ENCODE peak calls at places on chromosomes 16 and 17, in five cellular contexts. F, L, H, P and V are unnamed samples.

GRCh38 chr16:180921-181667 is 835 bp downstream of the HBQ1 start:
- DNase-seq in L (peak), H (peak), F (peak), P (peak), V (peak)

GRCh38 chr16:88650749-88651275 is at the start of gene CYBA:
- DNase-seq in F (no peak), L (peak), H (peak), P (no peak), V (peak)

GRCh38 chr16:54936979-54937672 is 6.5 kb downstream of the IRX5 start:
- DNase-seq in H (peak), F (peak), P (peak), L (no peak), V (peak)

GRCh38 chr17:39530513-39530912 is 69.2 kb downstream of the CDK12 start:
- DNase-seq in L (no peak), H (no peak), P (no peak), F (no peak), V (no peak)

GRCh38 chr17:3512512-3513171 is 36.8 kb downstream of the ASPA start:
- DNase-seq in H (no peak), L (no peak), P (no peak), F (peak), V (peak)

GRCh38 chr17:69065113-69065512 is 4.4 kb upstream of the ABCA9 start:
- DNase-seq in F (no peak), P (no peak), H (no peak), L (no peak), V (no peak)

GRCh38 chr16:3495166-3495565 is at the start of gene C16orf90:
- DNase-seq in L (no peak), H (no peak), P (no peak), F (no peak), V (no peak)

GRCh38 chr16:54798267-54798666 is 132.4 kb upstream of the IRX5 start:
- DNase-seq in L (no peak), F (no peak), P (no peak), H (no peak), V (no peak)

GRCh38 chr17:68511671-68512246 is 471 bp upstream of the PRKAR1A start:
- DNase-seq in P (peak), L (peak), F (peak), H (peak), V (peak)

GRCh38 chr17:38673714-38674012 is 1.1 kb downstream of the EPOP start:
- DNase-seq in L (peak), F (no peak), H (peak), P (no peak), V (no peak)

GRCh38 chr17:69539781-69540319 is 125.4 kb downstream of the MAP2K6 start:
- DNase-seq in L (no peak), H (peak), F (peak), P (peak), V (no peak)

GRCh38 chr16:22322741-22323140 is 25.5 kb downstream of the POLR3E start:
- DNase-seq in P (no peak), F (no peak), L (no peak), H (no peak), V (peak)

GRCh38 chr17:38702900-38703741 is 2.0 kb upstream of the MLLT6 start:
- DNase-seq in F (no peak), P (no peak), L (no peak), H (no peak), V (peak)

GRCh38 chr17:40121191-40121885 is 433 bp upstream of the MSL1 start:
- DNase-seq in F (no peak), L (no peak), P (peak), H (peak), V (peak)

GRCh38 chr17:10737786-10738185 is 8.0 kb upstream of the TMEM220 start:
- DNase-seq in F (no peak), P (no peak), L (no peak), H (no peak), V (no peak)

GRCh38 chr17:43905985-43906852 is 1.1 kb downstream of the MPP2 start:
- DNase-seq in H (peak), P (no peak), L (peak), F (peak), V (peak)

GRCh38 chr16:27181020-27181419 is 22.3 kb upstream of the KDM8 start:
- DNase-seq in F (no peak), L (peak), P (no peak), H (no peak), V (no peak)
- TF ChIP-seq CTCF in F (no peak), L (no peak), P (peak), H (no peak), V (no peak)

GRCh38 chr17:57399690-57400089 is 143.4 kb downstream of the MSI2 start:
- DNase-seq in L (no peak), H (no peak), P (no peak), F (no peak), V (no peak)

GRCh38 chr17:57403241-57403640 is 146.9 kb downstream of the MSI2 start:
- DNase-seq in P (no peak), H (no peak), F (no peak), L (no peak), V (no peak)

GRCh38 chr17:57401556-57402488 is 145.5 kb downstream of the MSI2 start:
- DNase-seq in P (no peak), L (peak), F (no peak), H (no peak), V (no peak)

GRCh38 chr17:57402691-57403090 is 146.4 kb downstream of the MSI2 start:
- DNase-seq in F (no peak), L (peak), H (no peak), P (no peak), V (no peak)

GRCh38 chr17:57400648-57401047 is 144.3 kb downstream of the MSI2 start:
- DNase-seq in F (peak), P (no peak), H (no peak), L (no peak), V (no peak)
- H3K4me2 ChIP-seq in F (peak), P (no peak), H (no peak), L (no peak), V (no peak)

GRCh38 chr17:305090-305976 is 47.3 kb downstream of the RPH3AL start:
- DNase-seq in F (no peak), H (peak), P (no peak), L (no peak), V (peak)
- TF ChIP-seq CTCF in F (no peak), H (no peak), P (peak), L (no peak), V (no peak)

DNA sequence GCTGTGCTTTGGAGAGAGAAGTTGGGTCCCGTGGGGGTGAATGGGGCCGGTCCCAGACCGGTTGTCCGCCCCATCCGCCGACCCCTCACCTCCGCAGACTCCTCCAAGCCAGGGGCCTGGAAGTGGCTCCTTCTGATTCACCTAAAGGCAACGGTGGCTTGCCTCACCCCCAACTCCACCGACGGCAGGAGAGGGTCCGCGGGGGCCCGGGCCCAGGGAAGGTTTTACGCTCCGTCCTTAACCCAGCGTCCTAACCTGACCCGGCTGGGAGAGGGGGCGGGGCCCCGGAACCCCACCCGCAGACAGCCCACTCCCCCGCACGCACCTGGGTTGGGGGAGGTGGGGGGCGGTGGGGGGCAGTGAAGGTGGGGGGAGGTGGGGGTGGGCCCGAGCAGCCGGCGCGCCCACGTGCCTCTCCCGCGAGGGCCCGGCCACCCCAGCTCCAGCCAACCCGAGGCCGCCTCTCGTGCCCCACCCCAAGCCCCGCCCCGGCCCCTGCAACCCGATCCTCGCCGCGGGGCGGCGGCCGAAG is 12.7 kb upstream of the CD300A start:
- DNase-seq in P (no peak), F (no peak), L (peak), H (no peak), V (no peak)
- H3K4me2 ChIP-seq in P (peak), F (peak), L (no peak), H (peak), V (no peak)

DNA sequence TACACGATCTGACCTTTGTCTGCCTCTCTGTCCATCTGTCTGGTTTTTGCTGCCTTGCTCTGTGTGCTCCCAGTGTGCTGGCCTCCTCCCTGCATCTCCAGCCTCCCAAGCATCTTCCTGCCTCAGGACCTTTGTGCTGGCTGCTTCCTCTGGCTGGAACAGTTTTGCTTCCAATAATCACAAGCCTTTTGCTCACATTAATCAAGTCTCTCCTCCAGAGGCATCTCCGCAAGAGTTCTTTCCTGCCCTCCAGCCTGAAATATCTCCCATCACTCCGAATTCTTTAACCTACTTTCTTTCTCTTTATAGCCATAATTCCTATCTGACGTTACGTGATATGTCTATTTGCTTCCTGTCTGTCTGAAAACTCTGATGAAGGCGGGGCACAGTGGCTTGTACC is 267.1 kb downstream of the ABCC12 start:
- DNase-seq in L (no peak), H (no peak), P (no peak), F (no peak), V (no peak)
- TF ChIP-seq CTCF in L (no peak), H (no peak), P (no peak), F (no peak), V (no peak)

GRCh38 chr16:87295661-87296531 is 21.3 kb downstream of the C16orf95 start:
- DNase-seq in P (no peak), H (no peak), L (no peak), F (no peak), V (peak)
- H3K4me2 ChIP-seq in P (no peak), H (no peak), L (no peak), F (no peak), V (no peak)

GRCh38 chr16:24834459-24835335 is 11.1 kb upstream of the SLC5A11 start:
- DNase-seq in F (no peak), H (peak), L (peak), P (peak), V (peak)
- TF ChIP-seq CTCF in F (peak), H (peak), L (peak), P (peak), V (peak)

DNA sequence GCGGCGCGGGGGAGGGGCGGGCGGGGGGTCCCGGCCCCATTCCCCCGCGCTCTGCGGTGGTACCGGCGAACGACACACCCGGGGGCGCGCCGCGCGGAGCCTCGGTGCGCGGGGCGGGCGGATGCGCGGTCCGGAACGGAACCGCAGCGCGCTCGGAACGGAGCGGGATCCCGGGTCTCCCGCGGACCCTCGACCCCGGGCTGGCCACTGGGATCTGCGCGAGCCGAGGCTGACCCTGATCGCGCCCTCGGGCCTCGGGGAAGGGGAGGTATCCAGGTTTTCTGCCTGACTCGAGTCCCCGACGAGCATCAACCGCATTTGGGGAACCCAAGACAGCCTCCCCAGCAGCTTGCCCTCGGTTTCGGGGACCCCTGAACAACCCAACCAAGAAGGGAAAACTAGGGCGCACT is 361 bp downstream of the BEAN1 start:
- DNase-seq in P (no peak), L (no peak), H (no peak), F (no peak), V (no peak)
- H3K4me2 ChIP-seq in P (peak), L (peak), H (peak), F (peak), V (peak)

DNA sequence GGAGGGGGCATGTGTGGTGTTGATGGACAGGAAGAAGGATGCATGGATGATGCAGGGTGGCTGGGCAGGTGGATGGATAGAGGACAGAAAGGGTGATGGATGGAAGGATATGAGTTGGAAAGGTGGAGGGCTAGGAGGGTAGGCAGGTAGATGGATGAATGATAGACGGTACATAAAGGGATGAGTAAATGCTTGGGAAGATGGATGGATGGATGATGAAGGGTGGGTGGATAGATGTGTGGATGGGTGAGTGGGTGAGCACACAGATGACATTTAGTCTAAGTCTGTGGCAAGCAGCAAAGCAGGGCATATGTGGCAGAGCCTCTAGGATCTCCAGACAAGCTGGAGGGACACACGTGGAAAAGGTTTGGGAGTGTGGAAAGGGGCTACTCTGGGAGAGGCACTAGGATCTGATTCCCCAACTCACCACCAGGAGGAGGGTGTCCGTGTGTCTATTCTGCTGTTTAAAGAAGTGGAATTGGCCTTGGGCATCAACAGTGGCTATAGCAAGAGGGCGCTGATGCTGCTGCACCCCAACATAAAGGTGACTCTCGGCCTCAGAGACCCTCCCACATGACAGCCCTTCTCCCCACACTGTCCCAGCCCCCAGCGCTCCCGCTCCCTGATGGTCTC is 8.2 kb downstream of the PLD2 start:
- DNase-seq in P (no peak), H (no peak), L (no peak), F (no peak), V (peak)
- TF ChIP-seq CTCF in P (peak), H (no peak), L (peak), F (peak), V (peak)